ENCODE peak calls at places on chromosomes 6 and 20, in six cellular contexts. T is NCI-H1436; W is esophagus squamous epithelium; A is ureter; D is kidney glomerular epithelial cell; B is stimulated activated CD8-positive, alpha-beta memory T cell treated with anti-CD3 and anti-CD28 coated beads, Interleukin-2, amount 100 ng/mL, for 1 hour. Q is an unnamed sample.
A peak's percentile ranks its signal among the peaks of the same experiment; 100 is the strongest.

GRCh38 chr6:53192590-53193232 is 44.1 kb upstream of the GCM1 start:
- DNase-seq in T (no peak), W (no peak), A (no peak), D (no peak), B (no peak), Q (peak; percentile 46)

GRCh38 chr6:18395177-18395850 is 8.2 kb downstream of the RNF144B start:
- DNase-seq in T (no peak), W (no peak), A (no peak), D (no peak), B (no peak), Q (no peak)

GRCh38 chr20:46674253-46675083 is 14.8 kb downstream of the TP53RK start:
- DNase-seq in T (no peak), W (no peak), A (no peak), D (no peak), B (no peak), Q (no peak)

GRCh38 chr20:38050691-38051090 is 17.1 kb downstream of the RPRD1B start:
- DNase-seq in T (no peak), W (no peak), A (no peak), D (peak; percentile 34), B (no peak), Q (no peak)

GRCh38 chr6:37230104-37230503 is 27.5 kb upstream of the TBC1D22B start:
- DNase-seq in T (no peak), W (no peak), A (no peak), D (no peak), B (no peak), Q (no peak)

GRCh38 chr6:129592516-129593232 is 117.3 kb downstream of the ARHGAP18 start:
- DNase-seq in T (no peak), W (no peak), A (no peak), D (no peak), B (no peak), Q (no peak)

GRCh38 chr6:3079700-3080099 is 11.4 kb downstream of the RIPK1 start:
- DNase-seq in T (no peak), W (no peak), A (no peak), D (no peak), B (no peak), Q (no peak)

GRCh38 chr6:170165501-170166117 is 125.3 kb downstream of the DLL1 start:
- DNase-seq in T (no peak), W (no peak), A (peak; percentile 35), D (no peak), B (no peak), Q (no peak)

GRCh38 chr6:11584264-11584663 is 46.7 kb downstream of the TMEM170B start:
- DNase-seq in T (no peak), W (no peak), A (no peak), D (no peak), B (no peak), Q (no peak)

GRCh38 chr20:36574278-36575065 is 1.1 kb downstream of the TGIF2 start:
- DNase-seq in T (no peak), W (no peak), A (peak; percentile 52), D (peak; percentile 41), B (peak; percentile 11), Q (peak; percentile 12)

GRCh38 chr20:59469266-59470252 is 134.8 kb upstream of the PHACTR3 start:
- DNase-seq in T (no peak), W (no peak), A (no peak), D (no peak), B (no peak), Q (no peak)

GRCh38 chr20:16061394-16061793 is 511.9 kb downstream of the KIF16B start:
- DNase-seq in T (no peak), W (no peak), A (no peak), D (no peak), B (no peak), Q (no peak)

GRCh38 chr6:158168054-158168303 is at the start of gene SERAC1:
- DNase-seq in T (no peak), W (no peak), A (no peak), D (peak; percentile 70), B (no peak), Q (no peak)

Q was measured in DMS79 treated with DMSO at 0.1 percent for 48 hours.